ENCODE peak calls at places on chromosomes 6 and 20, in six cellular contexts. One of them, this sample, is unnamed.

GRCh38 chr20:49575551-49576060 is 7.7 kb upstream of the PTGIS start:
- DNase-seq in heart left ventricle: peak; percentile 58
- DNase-seq in lower leg skin: peak; percentile 83
- DNase-seq in adrenal gland: peak; percentile 41
- DNase-seq in H54: no peak
- DNase-seq in GM12878: no peak
- DNase-seq in this sample: peak; percentile 55

GRCh38 chr20:52847029-52847660 is 125.0 kb upstream of the TSHZ2 start:
- DNase-seq in heart left ventricle: no peak
- DNase-seq in lower leg skin: no peak
- DNase-seq in adrenal gland: no peak
- DNase-seq in H54: no peak
- DNase-seq in GM12878: no peak
- DNase-seq in this sample: no peak

GRCh38 chr20:9038791-9039190 is 30.1 kb upstream of the PLCB4 start:
- DNase-seq in heart left ventricle: no peak
- DNase-seq in lower leg skin: no peak
- DNase-seq in adrenal gland: no peak
- DNase-seq in H54: no peak
- DNase-seq in GM12878: no peak
- DNase-seq in this sample: no peak

GRCh38 chr6:123838612-123839279 is 35.1 kb downstream of the NKAIN2 start:
- DNase-seq in heart left ventricle: no peak
- DNase-seq in lower leg skin: no peak
- DNase-seq in adrenal gland: no peak
- DNase-seq in H54: no peak
- DNase-seq in GM12878: no peak
- DNase-seq in this sample: no peak

GRCh38 chr20:22802296-22802695 is 217.9 kb upstream of the FOXA2 start:
- DNase-seq in heart left ventricle: no peak
- DNase-seq in lower leg skin: peak; percentile 23
- DNase-seq in adrenal gland: no peak
- DNase-seq in H54: no peak
- DNase-seq in GM12878: no peak
- DNase-seq in this sample: no peak

GRCh38 chr6:144993870-144994269 is 708.7 kb downstream of the UTRN start:
- DNase-seq in heart left ventricle: no peak
- DNase-seq in lower leg skin: no peak
- DNase-seq in adrenal gland: no peak
- DNase-seq in H54: no peak
- DNase-seq in GM12878: no peak
- DNase-seq in this sample: no peak

GRCh38 chr6:71577766-71578165 is 289.2 kb downstream of the OGFRL1 start:
- DNase-seq in heart left ventricle: no peak
- DNase-seq in lower leg skin: no peak
- DNase-seq in adrenal gland: no peak
- DNase-seq in H54: no peak
- DNase-seq in GM12878: no peak
- DNase-seq in this sample: no peak

GRCh38 chr20:39849664-39850063 is 839.4 kb downstream of the MAFB start:
- DNase-seq in heart left ventricle: peak; percentile 93
- DNase-seq in lower leg skin: peak; percentile 92
- DNase-seq in adrenal gland: peak; percentile 96
- DNase-seq in H54: peak; percentile 68
- DNase-seq in GM12878: no peak
- DNase-seq in this sample: peak; percentile 89

GRCh38 chr20:50848341-50848808 is 53.5 kb downstream of the BCAS4 start:
- DNase-seq in heart left ventricle: peak; percentile 48
- DNase-seq in lower leg skin: no peak
- DNase-seq in adrenal gland: peak; percentile 73
- DNase-seq in H54: no peak
- DNase-seq in GM12878: no peak
- DNase-seq in this sample: peak; percentile 90

GRCh38 chr6:44044940-44045671 is 82.1 kb downstream of the MRPL14 start:
- DNase-seq in heart left ventricle: no peak
- DNase-seq in lower leg skin: no peak
- DNase-seq in adrenal gland: no peak
- DNase-seq in H54: no peak
- DNase-seq in GM12878: no peak
- DNase-seq in this sample: no peak

GRCh38 chr20:22453244-22454080 is 130.9 kb downstream of the FOXA2 start:
- DNase-seq in heart left ventricle: no peak
- DNase-seq in lower leg skin: no peak
- DNase-seq in adrenal gland: no peak
- DNase-seq in H54: peak; percentile 21
- DNase-seq in GM12878: no peak
- DNase-seq in this sample: no peak

GRCh38 chr20:9021699-9022098 is 47.2 kb upstream of the PLCB4 start:
- DNase-seq in heart left ventricle: no peak
- DNase-seq in lower leg skin: no peak
- DNase-seq in adrenal gland: no peak
- DNase-seq in H54: peak; percentile 15
- DNase-seq in GM12878: no peak
- DNase-seq in this sample: peak; percentile 20

GRCh38 chr20:36624068-36624813 is 18.7 kb downstream of the RAB5IF start:
- DNase-seq in heart left ventricle: peak; percentile 43
- DNase-seq in lower leg skin: no peak
- DNase-seq in adrenal gland: no peak
- DNase-seq in H54: no peak
- DNase-seq in GM12878: no peak
- DNase-seq in this sample: peak; percentile 71

GRCh38 chr6:124947821-124948451 is 14.3 kb upstream of the RNF217 start:
- DNase-seq in heart left ventricle: no peak
- DNase-seq in lower leg skin: no peak
- DNase-seq in adrenal gland: no peak
- DNase-seq in H54: no peak
- DNase-seq in GM12878: no peak
- DNase-seq in this sample: no peak

GRCh38 chr20:5316188-5317158 is at the start of gene PROKR2:
- DNase-seq in heart left ventricle: no peak
- DNase-seq in lower leg skin: no peak
- DNase-seq in adrenal gland: no peak
- DNase-seq in H54: no peak
- DNase-seq in GM12878: no peak
- DNase-seq in this sample: peak; percentile 35

GRCh38 chr20:13336308-13337089 is 115.4 kb downstream of the ISM1 start:
- DNase-seq in heart left ventricle: no peak
- DNase-seq in lower leg skin: no peak
- DNase-seq in adrenal gland: no peak
- DNase-seq in H54: peak; percentile 34
- DNase-seq in GM12878: no peak
- DNase-seq in this sample: no peak

GRCh38 chr20:48709744-48710143 is 118.1 kb downstream of the PREX1 start:
- DNase-seq in heart left ventricle: no peak
- DNase-seq in lower leg skin: no peak
- DNase-seq in adrenal gland: no peak
- DNase-seq in H54: no peak
- DNase-seq in GM12878: no peak
- DNase-seq in this sample: no peak

GRCh38 chr6:163960128-163960527 is 545.6 kb downstream of the QKI start:
- DNase-seq in heart left ventricle: no peak
- DNase-seq in lower leg skin: no peak
- DNase-seq in adrenal gland: no peak
- DNase-seq in H54: no peak
- DNase-seq in GM12878: no peak
- DNase-seq in this sample: no peak

GRCh38 chr6:137233561-137234504 is 14.6 kb upstream of the IFNGR1 start:
- DNase-seq in heart left ventricle: peak; percentile 62
- DNase-seq in lower leg skin: no peak
- DNase-seq in adrenal gland: no peak
- DNase-seq in H54: no peak
- DNase-seq in GM12878: no peak
- DNase-seq in this sample: no peak

GRCh38 chr6:163179061-163179460 is 235.5 kb upstream of the QKI start:
- DNase-seq in heart left ventricle: no peak
- DNase-seq in lower leg skin: no peak
- DNase-seq in adrenal gland: no peak
- DNase-seq in H54: no peak
- DNase-seq in GM12878: no peak
- DNase-seq in this sample: peak; percentile 70

GRCh38 chr20:63773571-63774347 is 34.2 kb downstream of the SLC2A4RG start:
- DNase-seq in heart left ventricle: no peak
- DNase-seq in lower leg skin: no peak
- DNase-seq in adrenal gland: no peak
- DNase-seq in H54: no peak
- DNase-seq in GM12878: no peak
- DNase-seq in this sample: no peak

GRCh38 chr6:168364793-168365421 is 45.3 kb upstream of the DACT2 start:
- DNase-seq in heart left ventricle: no peak
- DNase-seq in lower leg skin: peak; percentile 70
- DNase-seq in adrenal gland: no peak
- DNase-seq in H54: no peak
- DNase-seq in GM12878: no peak
- DNase-seq in this sample: no peak

GRCh38 chr20:24765316-24766142 is 183.5 kb upstream of the CST7 start:
- DNase-seq in heart left ventricle: no peak
- DNase-seq in lower leg skin: peak; percentile 49
- DNase-seq in adrenal gland: peak; percentile 23
- DNase-seq in H54: no peak
- DNase-seq in GM12878: no peak
- DNase-seq in this sample: peak; percentile 5

GRCh38 chr20:5696011-5696559 is 54.1 kb upstream of the SHLD1 start:
- DNase-seq in heart left ventricle: peak; percentile 37
- DNase-seq in lower leg skin: no peak
- DNase-seq in adrenal gland: peak; percentile 57
- DNase-seq in H54: peak; percentile 33
- DNase-seq in GM12878: no peak
- DNase-seq in this sample: no peak

GRCh38 chr20:58174708-58175287 is 53.7 kb downstream of the ANKRD60 start:
- DNase-seq in heart left ventricle: peak; percentile 59
- DNase-seq in lower leg skin: peak; percentile 92
- DNase-seq in adrenal gland: peak; percentile 52
- DNase-seq in H54: no peak
- DNase-seq in GM12878: no peak
- DNase-seq in this sample: peak; percentile 68

GRCh38 chr6:160972111-160972510 is 19.5 kb upstream of the MAP3K4 start:
- DNase-seq in heart left ventricle: no peak
- DNase-seq in lower leg skin: no peak
- DNase-seq in adrenal gland: no peak
- DNase-seq in H54: peak; percentile 23
- DNase-seq in GM12878: no peak
- DNase-seq in this sample: no peak

GRCh38 chr6:109458774-109459531 is 3.4 kb upstream of the MICAL1 start:
- DNase-seq in heart left ventricle: no peak
- DNase-seq in lower leg skin: no peak
- DNase-seq in adrenal gland: peak; percentile 49
- DNase-seq in H54: no peak
- DNase-seq in GM12878: peak; percentile 56
- DNase-seq in this sample: no peak

GRCh38 chr6:168289571-168289962 is 30.0 kb downstream of the DACT2 start:
- DNase-seq in heart left ventricle: no peak
- DNase-seq in lower leg skin: no peak
- DNase-seq in adrenal gland: no peak
- DNase-seq in H54: no peak
- DNase-seq in GM12878: no peak
- DNase-seq in this sample: no peak

GRCh38 chr20:63434599-63435378 is 37.7 kb downstream of the KCNQ2 start:
- DNase-seq in heart left ventricle: peak; percentile 60
- DNase-seq in lower leg skin: peak; percentile 90
- DNase-seq in adrenal gland: peak; percentile 86
- DNase-seq in H54: peak; percentile 82
- DNase-seq in GM12878: peak; percentile 41
- DNase-seq in this sample: peak; percentile 85

GRCh38 chr20:2995796-2996195 is 47.6 kb upstream of the GNRH2 start:
- DNase-seq in heart left ventricle: no peak
- DNase-seq in lower leg skin: no peak
- DNase-seq in adrenal gland: no peak
- DNase-seq in H54: no peak
- DNase-seq in GM12878: no peak
- DNase-seq in this sample: no peak

GRCh38 chr6:11812951-11813350 is 34.3 kb upstream of the ADTRP start:
- DNase-seq in heart left ventricle: no peak
- DNase-seq in lower leg skin: no peak
- DNase-seq in adrenal gland: no peak
- DNase-seq in H54: no peak
- DNase-seq in GM12878: no peak
- DNase-seq in this sample: no peak

GRCh38 chr20:33654680-33655161 is 7.4 kb upstream of the C20orf144 start:
- DNase-seq in heart left ventricle: no peak
- DNase-seq in lower leg skin: peak; percentile 84
- DNase-seq in adrenal gland: peak; percentile 54
- DNase-seq in H54: no peak
- DNase-seq in GM12878: no peak
- DNase-seq in this sample: no peak

GRCh38 chr20:33655164-33655563 is 7.0 kb upstream of the C20orf144 start:
- DNase-seq in heart left ventricle: no peak
- DNase-seq in lower leg skin: no peak
- DNase-seq in adrenal gland: peak; percentile 54
- DNase-seq in H54: no peak
- DNase-seq in GM12878: no peak
- DNase-seq in this sample: no peak

GRCh38 chr20:33651562-33652048 is 10.5 kb upstream of the C20orf144 start:
- DNase-seq in heart left ventricle: no peak
- DNase-seq in lower leg skin: no peak
- DNase-seq in adrenal gland: peak; percentile 54
- DNase-seq in H54: no peak
- DNase-seq in GM12878: no peak
- DNase-seq in this sample: no peak

GRCh38 chr20:33653900-33654596 is 8.1 kb upstream of the C20orf144 start:
- DNase-seq in heart left ventricle: no peak
- DNase-seq in lower leg skin: peak; percentile 90
- DNase-seq in adrenal gland: peak; percentile 83
- DNase-seq in H54: no peak
- DNase-seq in GM12878: no peak
- DNase-seq in this sample: no peak

GRCh38 chr20:33653218-33653899 is 8.8 kb upstream of the C20orf144 start:
- DNase-seq in heart left ventricle: peak; percentile 61
- DNase-seq in lower leg skin: peak; percentile 88
- DNase-seq in adrenal gland: peak; percentile 86
- DNase-seq in H54: no peak
- DNase-seq in GM12878: no peak
- DNase-seq in this sample: peak; percentile 72
- TF ChIP-seq POLR2A in heart left ventricle: no peak
- TF ChIP-seq POLR2A in lower leg skin: no peak
- TF ChIP-seq POLR2A in adrenal gland: no peak
- TF ChIP-seq POLR2A in H54: no peak
- TF ChIP-seq POLR2A in GM12878: no peak
- TF ChIP-seq POLR2A in this sample: no peak

GRCh38 chr20:7938058-7938457 is 2.2 kb downstream of the HAO1 start:
- DNase-seq in heart left ventricle: no peak
- DNase-seq in lower leg skin: no peak
- DNase-seq in adrenal gland: no peak
- DNase-seq in H54: no peak
- DNase-seq in GM12878: no peak
- DNase-seq in this sample: no peak
- TF ChIP-seq POLR2A in heart left ventricle: no peak
- TF ChIP-seq POLR2A in lower leg skin: no peak
- TF ChIP-seq POLR2A in adrenal gland: no peak
- TF ChIP-seq POLR2A in H54: no peak
- TF ChIP-seq POLR2A in GM12878: no peak
- TF ChIP-seq POLR2A in this sample: no peak

GRCh38 chr6:13427838-13428527 is 59.4 kb downstream of the GFOD1 start:
- DNase-seq in heart left ventricle: no peak
- DNase-seq in lower leg skin: no peak
- DNase-seq in adrenal gland: peak; percentile 51
- DNase-seq in H54: no peak
- DNase-seq in GM12878: peak; percentile 98
- DNase-seq in this sample: no peak
- TF ChIP-seq POLR2A in heart left ventricle: no peak
- TF ChIP-seq POLR2A in lower leg skin: no peak
- TF ChIP-seq POLR2A in adrenal gland: no peak
- TF ChIP-seq POLR2A in H54: no peak
- TF ChIP-seq POLR2A in GM12878: peak; percentile 60
- TF ChIP-seq POLR2A in this sample: no peak

GRCh38 chr6:45445749-45446454 is 68.2 kb upstream of the SUPT3H start:
- DNase-seq in heart left ventricle: peak; percentile 57
- DNase-seq in lower leg skin: peak; percentile 85
- DNase-seq in adrenal gland: peak; percentile 88
- DNase-seq in H54: peak; percentile 61
- DNase-seq in GM12878: no peak
- DNase-seq in this sample: peak; percentile 20
- TF ChIP-seq POLR2A in heart left ventricle: no peak
- TF ChIP-seq POLR2A in lower leg skin: no peak
- TF ChIP-seq POLR2A in adrenal gland: no peak
- TF ChIP-seq POLR2A in H54: no peak
- TF ChIP-seq POLR2A in GM12878: no peak
- TF ChIP-seq POLR2A in this sample: no peak

This sample was measured in testis.